ENCODE peak calls at places on chromosomes 3 and 15, in four cellular contexts. One of them, this sample, is unnamed.
A peak's percentile ranks its signal among the peaks of the same experiment; 100 is the strongest.

GRCh38 chr15:59685737-59686297 is 3.3 kb downstream of the BNIP2 start:
- DNase-seq in upper lobe of left lung: no peak
- DNase-seq in coronary artery: no peak
- DNase-seq in A549: no peak
- DNase-seq in this sample: peak; percentile 67

GRCh38 chr3:30749230-30749629 is 142.8 kb downstream of the TGFBR2 start:
- DNase-seq in upper lobe of left lung: no peak
- DNase-seq in coronary artery: no peak
- DNase-seq in A549: no peak
- DNase-seq in this sample: peak; percentile 36

GRCh38 chr3:9934235-9934621 is 594 bp downstream of the CRELD1 start:
- DNase-seq in upper lobe of left lung: no peak
- DNase-seq in coronary artery: no peak
- DNase-seq in A549: no peak
- DNase-seq in this sample: no peak

GRCh38 chr3:98662699-98663098 is 69.3 kb upstream of the CPOX start:
- DNase-seq in upper lobe of left lung: no peak
- DNase-seq in coronary artery: no peak
- DNase-seq in A549: no peak
- DNase-seq in this sample: no peak

GRCh38 chr15:29091666-29092065 is 178.0 kb downstream of the NSMCE3 start:
- DNase-seq in upper lobe of left lung: no peak
- DNase-seq in coronary artery: no peak
- DNase-seq in A549: no peak
- DNase-seq in this sample: no peak

GRCh38 chr15:101446527-101447167 is 42.9 kb downstream of the PCSK6 start:
- DNase-seq in upper lobe of left lung: no peak
- DNase-seq in coronary artery: peak; percentile 72
- DNase-seq in A549: no peak
- DNase-seq in this sample: no peak

GRCh38 chr3:125072310-125072709 is 16.5 kb upstream of the HEG1 start:
- DNase-seq in upper lobe of left lung: no peak
- DNase-seq in coronary artery: no peak
- DNase-seq in A549: no peak
- DNase-seq in this sample: peak; percentile 41

GRCh38 chr3:123449986-123450474 is 1.1 kb upstream of the ADCY5 start:
- DNase-seq in upper lobe of left lung: no peak
- DNase-seq in coronary artery: no peak
- DNase-seq in A549: peak; percentile 31
- DNase-seq in this sample: no peak

GRCh38 chr3:57164606-57165573 is at the start of gene IL17RD:
- DNase-seq in upper lobe of left lung: peak; percentile 76
- DNase-seq in coronary artery: no peak
- DNase-seq in A549: peak; percentile 43
- DNase-seq in this sample: peak; percentile 74

GRCh38 chr3:36380171-36381031 is at the start of gene STAC:
- DNase-seq in upper lobe of left lung: peak; percentile 47
- DNase-seq in coronary artery: peak; percentile 72
- DNase-seq in A549: peak; percentile 52
- DNase-seq in this sample: peak; percentile 23

GRCh38 chr3:34381243-34381642 is 582.8 kb downstream of the PDCD6IP start:
- DNase-seq in upper lobe of left lung: no peak
- DNase-seq in coronary artery: no peak
- DNase-seq in A549: no peak
- DNase-seq in this sample: no peak

GRCh38 chr3:78096488-78097255 is 1056.8 kb downstream of the ROBO2 start:
- DNase-seq in upper lobe of left lung: no peak
- DNase-seq in coronary artery: no peak
- DNase-seq in A549: no peak
- DNase-seq in this sample: no peak

GRCh38 chr3:143895805-143896204 is 47.5 kb upstream of the SLC9A9 start:
- DNase-seq in upper lobe of left lung: no peak
- DNase-seq in coronary artery: no peak
- DNase-seq in A549: no peak
- DNase-seq in this sample: peak; percentile 42

GRCh38 chr3:99471353-99472323 is 166.8 kb upstream of the COL8A1 start:
- DNase-seq in upper lobe of left lung: no peak
- DNase-seq in coronary artery: no peak
- DNase-seq in A549: no peak
- DNase-seq in this sample: no peak

GRCh38 chr3:117719316-117719926 is 1009.8 kb downstream of the TUSC7 start:
- DNase-seq in upper lobe of left lung: no peak
- DNase-seq in coronary artery: no peak
- DNase-seq in A549: peak; percentile 6
- DNase-seq in this sample: peak; percentile 48

GRCh38 chr3:158718490-158719170 is 13.6 kb downstream of the RARRES1 start:
- DNase-seq in upper lobe of left lung: no peak
- DNase-seq in coronary artery: peak; percentile 28
- DNase-seq in A549: peak; percentile 34
- DNase-seq in this sample: peak; percentile 88

GRCh38 chr3:71117572-71118247 is 465.8 kb downstream of the FOXP1 start:
- DNase-seq in upper lobe of left lung: no peak
- DNase-seq in coronary artery: no peak
- DNase-seq in A549: no peak
- DNase-seq in this sample: peak; percentile 51

GRCh38 chr15:78492841-78493240 is 14.5 kb upstream of the HYKK start:
- DNase-seq in upper lobe of left lung: no peak
- DNase-seq in coronary artery: no peak
- DNase-seq in A549: no peak
- DNase-seq in this sample: peak; percentile 51

DNA sequence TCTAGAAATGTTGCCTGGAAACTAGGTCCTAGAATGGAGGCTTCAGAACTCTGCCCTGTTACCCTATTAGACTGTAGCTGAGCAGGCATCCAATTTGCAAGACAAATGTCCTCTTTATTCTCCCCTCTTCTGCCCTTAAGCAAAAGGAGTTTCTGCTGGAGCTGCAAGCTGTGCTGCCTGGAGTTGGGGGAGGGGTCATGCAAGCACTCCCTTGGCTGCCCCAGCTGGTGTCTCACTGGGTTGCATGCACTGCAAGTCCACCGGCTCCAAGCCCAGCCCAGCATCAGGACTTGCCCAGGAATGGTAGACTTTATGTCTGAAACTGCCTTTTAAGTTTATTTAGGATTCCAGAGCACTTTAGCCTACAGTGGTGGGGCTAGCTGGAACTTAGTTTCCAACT is 15.7 kb upstream of the RBP2 start:
- DNase-seq in upper lobe of left lung: no peak
- DNase-seq in coronary artery: no peak
- DNase-seq in A549: no peak
- DNase-seq in this sample: no peak
- TF ChIP-seq CTCF in upper lobe of left lung: no peak
- TF ChIP-seq CTCF in coronary artery: no peak
- TF ChIP-seq CTCF in A549: no peak
- TF ChIP-seq CTCF in this sample: no peak

GRCh38 chr15:79543097-79543496 is 111.0 kb downstream of the MINAR1 start:
- DNase-seq in upper lobe of left lung: no peak
- DNase-seq in coronary artery: no peak
- DNase-seq in A549: no peak
- DNase-seq in this sample: no peak
- TF ChIP-seq CTCF in upper lobe of left lung: no peak
- TF ChIP-seq CTCF in coronary artery: no peak
- TF ChIP-seq CTCF in A549: no peak
- TF ChIP-seq CTCF in this sample: no peak

DNA sequence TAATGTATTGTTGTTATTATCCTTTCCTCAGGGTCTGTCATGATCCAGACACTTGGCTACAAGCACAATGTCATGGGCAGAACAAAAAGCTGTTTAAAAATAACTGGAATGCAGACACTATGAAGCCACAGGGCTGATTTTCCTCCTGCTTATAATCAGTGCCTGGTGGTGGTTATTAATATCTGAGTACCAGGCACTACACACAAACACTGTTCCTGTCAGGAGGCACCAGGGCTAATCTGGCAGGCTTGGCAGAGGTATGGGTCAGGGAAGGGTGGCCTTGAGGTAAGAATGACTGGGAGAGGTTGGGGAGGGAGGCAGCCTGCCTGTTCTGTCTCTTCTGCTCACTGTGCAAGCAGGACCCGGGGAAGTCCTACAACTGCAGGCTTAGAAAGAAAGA is 67.2 kb downstream of the WDR76 start:
- DNase-seq in upper lobe of left lung: no peak
- DNase-seq in coronary artery: no peak
- DNase-seq in A549: no peak
- DNase-seq in this sample: peak; percentile 18
- TF ChIP-seq CTCF in upper lobe of left lung: no peak
- TF ChIP-seq CTCF in coronary artery: no peak
- TF ChIP-seq CTCF in A549: no peak
- TF ChIP-seq CTCF in this sample: no peak

GRCh38 chr3:193563999-193564398 is 9.3 kb upstream of the ATP13A4 start:
- DNase-seq in upper lobe of left lung: peak; percentile 80
- DNase-seq in coronary artery: no peak
- DNase-seq in A549: no peak
- DNase-seq in this sample: peak; percentile 5
- TF ChIP-seq CTCF in upper lobe of left lung: no peak
- TF ChIP-seq CTCF in coronary artery: no peak
- TF ChIP-seq CTCF in A549: no peak
- TF ChIP-seq CTCF in this sample: peak; percentile 12

This sample was measured in cardiac fibroblast.